ENCODE peak calls at places on chromosomes 7 and 10, in six cellular contexts. K, H, B, Y, U and J are unnamed samples.

GRCh38 chr7:134996097-134996550 is 9.8 kb downstream of the AGBL3 start:
- DNase-seq in H (peak), K (no peak), Y (no peak), B (peak), U (no peak), J (peak)

GRCh38 chr7:16712916-16713315 is 40.6 kb upstream of the TSPAN13 start:
- DNase-seq in H (no peak), Y (no peak), U (no peak), K (no peak), B (no peak), J (no peak)

GRCh38 chr10:132724436-132724835 is 61.5 kb downstream of the NKX6-2 start:
- DNase-seq in Y (no peak), U (no peak), B (no peak), K (no peak), H (no peak), J (peak)

GRCh38 chr10:86770412-86770960 is 14.1 kb downstream of the BMPR1A start:
- DNase-seq in H (peak), K (peak), B (no peak), Y (no peak), U (no peak), J (no peak)

GRCh38 chr10:116689744-116690143 is 52.6 kb downstream of the HSPA12A start:
- DNase-seq in K (no peak), Y (no peak), U (no peak), H (no peak), B (no peak), J (no peak)

GRCh38 chr7:126426652-126427051 is 826.1 kb downstream of the GRM8 start:
- DNase-seq in B (no peak), K (no peak), H (no peak), U (no peak), Y (no peak), J (no peak)

GRCh38 chr7:158975526-158976467 is 119.4 kb downstream of the DYNC2I1 start:
- DNase-seq in B (no peak), U (no peak), Y (no peak), H (no peak), K (no peak), J (no peak)

GRCh38 chr10:130193493-130194193 is 57.5 kb downstream of the GLRX3 start:
- DNase-seq in K (no peak), H (no peak), Y (no peak), U (no peak), B (no peak), J (no peak)

GRCh38 chr10:63157845-63158624 is 24.9 kb downstream of the NRBF2 start:
- DNase-seq in Y (peak), U (peak), K (peak), B (peak), H (peak), J (peak)

GRCh38 chr10:91824076-91824475 is 25.9 kb downstream of the TNKS2 start:
- DNase-seq in Y (no peak), B (no peak), H (no peak), U (no peak), K (no peak), J (no peak)

GRCh38 chr10:480498-480927 is 209.0 kb downstream of the DIP2C start:
- DNase-seq in B (no peak), Y (no peak), H (no peak), U (no peak), K (no peak), J (no peak)

GRCh38 chr7:123057926-123058325 is 62.4 kb upstream of the TAS2R16 start:
- DNase-seq in Y (no peak), B (no peak), K (no peak), H (no peak), U (no peak), J (no peak)

GRCh38 chr10:5665380-5666323 is 743 bp downstream of the ASB13 start:
- DNase-seq in Y (no peak), K (peak), B (peak), U (no peak), H (no peak), J (peak)

GRCh38 chr7:83142365-83142764 is 20.3 kb downstream of the PCLO start:
- DNase-seq in B (no peak), H (no peak), U (no peak), Y (no peak), K (no peak), J (no peak)

GRCh38 chr10:129741978-129742741 is 221.9 kb downstream of the EBF3 start:
- DNase-seq in H (no peak), U (no peak), Y (no peak), K (no peak), B (no peak), J (no peak)

GRCh38 chr7:29763266-29763665 is 43.0 kb upstream of the WIPF3 start:
- DNase-seq in H (no peak), B (no peak), U (no peak), K (no peak), Y (no peak), J (no peak)

GRCh38 chr10:27742195-27742925 is 3.3 kb downstream of the MKX start:
- DNase-seq in U (no peak), K (peak), Y (no peak), B (peak), H (peak), J (peak)

GRCh38 chr7:162583-163297 is 29.6 kb upstream of the FAM20C start:
- DNase-seq in U (no peak), Y (no peak), B (no peak), H (no peak), K (no peak), J (no peak)

GRCh38 chr7:85823379-85823778 is 636.5 kb upstream of the SEMA3D start:
- DNase-seq in U (no peak), Y (no peak), K (no peak), B (no peak), H (no peak), J (peak)

GRCh38 chr10:85510682-85511081 is 855.9 kb downstream of the GRID1 start:
- DNase-seq in B (no peak), Y (no peak), U (peak), H (no peak), K (no peak), J (no peak)

GRCh38 chr10:42980553-42981357 is 96.1 kb upstream of the RET start:
- DNase-seq in H (no peak), Y (no peak), B (no peak), U (no peak), K (no peak), J (no peak)

GRCh38 chr7:2560175-2560695 is 1.5 kb downstream of the IQCE start:
- DNase-seq in U (no peak), B (no peak), Y (no peak), H (no peak), K (peak), J (no peak)

GRCh38 chr10:76882245-76882644 is 755.4 kb downstream of the KCNMA1 start:
- DNase-seq in Y (no peak), B (no peak), U (no peak), K (no peak), H (no peak), J (peak)

GRCh38 chr10:116427671-116428070 is at the start of gene PNLIPRP3:
- DNase-seq in K (no peak), H (no peak), B (no peak), Y (no peak), U (no peak), J (no peak)

GRCh38 chr7:108204281-108204796 is 74.2 kb upstream of the LAMB4 start:
- DNase-seq in K (peak), H (no peak), Y (no peak), B (no peak), U (no peak), J (no peak)

GRCh38 chr10:48205918-48206317 is 68.6 kb downstream of the FRMPD2 start:
- DNase-seq in Y (no peak), H (no peak), B (no peak), K (no peak), U (no peak), J (peak)

GRCh38 chr10:124722812-124723783 is 21.1 kb downstream of the FAM53B start:
- DNase-seq in U (no peak), H (no peak), Y (no peak), B (no peak), K (peak), J (no peak)

GRCh38 chr7:150973571-150974451 is 4.3 kb downstream of the KCNH2 start:
- DNase-seq in B (no peak), H (no peak), K (peak), U (peak), Y (no peak), J (no peak)

GRCh38 chr10:42988069-42988468 is 88.8 kb upstream of the RET start:
- DNase-seq in B (peak), K (no peak), U (no peak), Y (no peak), H (no peak), J (no peak)

GRCh38 chr10:63798599-63799498 is 277.6 kb downstream of the REEP3 start:
- DNase-seq in K (no peak), B (peak), U (no peak), Y (peak), H (peak), J (peak)

GRCh38 chr7:26199301-26200112 is 1.0 kb downstream of the HNRNPA2B1 start:
- DNase-seq in K (peak), U (no peak), B (peak), Y (no peak), H (no peak), J (peak)

GRCh38 chr10:80454526-80455460 is 683 bp downstream of the TSPAN14 start:
- DNase-seq in Y (no peak), U (no peak), H (no peak), B (peak), K (no peak), J (peak)

GRCh38 chr7:102198557-102198956 is 88.1 kb upstream of the SH2B2 start:
- DNase-seq in Y (no peak), K (no peak), H (no peak), B (no peak), U (no peak), J (no peak)

GRCh38 chr10:86411852-86412550 is 45.4 kb upstream of the GRID1 start:
- DNase-seq in H (no peak), K (peak), Y (no peak), B (no peak), U (no peak), J (no peak)

GRCh38 chr7:98641646-98642489 is 24.8 kb downstream of the NPTX2 start:
- DNase-seq in Y (no peak), B (no peak), U (no peak), K (peak), H (peak), J (no peak)

GRCh38 chr7:43430412-43430811 is 152.5 kb upstream of the STK17A start:
- DNase-seq in B (no peak), U (no peak), Y (no peak), H (no peak), K (no peak), J (peak)